ENCODE peak calls at places on chromosomes 1 and 21, in eight cellular contexts. Q is lung; L is suprapubic skin; A is testis; M is SK-N-SH; J is nephron progenitor cell; O is CD4-positive, alpha-beta T cell; B is brain microvascular endothelial cell. W is an unnamed sample.

GRCh38 chr1:43015269-43015668 is 56.6 kb upstream of the SLC2A1 start:
- DNase-seq in Q (no peak), L (no peak), A (no peak), M (no peak), J (no peak), O (no peak), B (no peak), W (no peak)

GRCh38 chr1:77383236-77383635 is 101.4 kb downstream of the AK5 start:
- DNase-seq in Q (no peak), L (no peak), A (no peak), M (no peak), J (no peak), O (no peak), B (no peak), W (no peak)

GRCh38 chr1:21649315-21649714 is 19.8 kb downstream of the RAP1GAP start:
- DNase-seq in Q (no peak), L (no peak), A (no peak), M (no peak), J (no peak), O (no peak), B (no peak), W (no peak)

GRCh38 chr1:237012789-237013383 is 8.6 kb upstream of the MT1HL1 start:
- DNase-seq in Q (peak), L (no peak), A (no peak), M (peak), J (no peak), O (no peak), B (peak), W (peak)

GRCh38 chr1:236495359-236496120 is 28.2 kb upstream of the LGALS8 start:
- DNase-seq in Q (no peak), L (no peak), A (no peak), M (no peak), J (no peak), O (no peak), B (no peak), W (no peak)

GRCh38 chr1:109903371-109903930 is 7.2 kb upstream of the CSF1 start:
- DNase-seq in Q (no peak), L (no peak), A (no peak), M (no peak), J (no peak), O (no peak), B (no peak), W (no peak)

GRCh38 chr1:53678948-53679825 is 59.8 kb downstream of the GLIS1 start:
- DNase-seq in Q (no peak), L (no peak), A (no peak), M (no peak), J (no peak), O (no peak), B (no peak), W (no peak)

GRCh38 chr1:155976062-155976912 is 2.1 kb downstream of the ARHGEF2 start:
- DNase-seq in Q (peak), L (no peak), A (peak), M (peak), J (peak), O (peak), B (peak), W (no peak)

GRCh38 chr1:156122519-156123355 is 8.2 kb downstream of the LMNA start:
- DNase-seq in Q (peak), L (peak), A (peak), M (no peak), J (no peak), O (no peak), B (peak), W (peak)

GRCh38 chr1:60589046-60589748 is 493.2 kb upstream of the NFIA start:
- DNase-seq in Q (no peak), L (no peak), A (no peak), M (no peak), J (no peak), O (no peak), B (peak), W (no peak)

GRCh38 chr1:243254233-243254926 is 701 bp downstream of the CEP170 start:
- DNase-seq in Q (peak), L (peak), A (peak), M (peak), J (peak), O (peak), B (peak), W (no peak)

GRCh38 chr1:58584082-58584895 is 7.2 kb upstream of the TACSTD2 start:
- DNase-seq in Q (peak), L (no peak), A (no peak), M (no peak), J (no peak), O (no peak), B (peak), W (no peak)

GRCh38 chr1:7940745-7941436 is at the start of gene TNFRSF9:
- DNase-seq in Q (peak), L (no peak), A (no peak), M (no peak), J (no peak), O (peak), B (peak), W (no peak)

GRCh38 chr1:8382051-8382505 is 64.2 kb downstream of the SLC45A1 start:
- DNase-seq in Q (no peak), L (no peak), A (no peak), M (no peak), J (peak), O (no peak), B (peak), W (no peak)

GRCh38 chr1:27634982-27635362 is at the start of gene FGR:
- DNase-seq in Q (peak), L (no peak), A (no peak), M (no peak), J (no peak), O (no peak), B (no peak), W (no peak)

GRCh38 chr1:16099412-16099811 is 26.0 kb upstream of the FAM131C start:
- DNase-seq in Q (no peak), L (no peak), A (no peak), M (no peak), J (no peak), O (no peak), B (no peak), W (no peak)

GRCh38 chr1:221869759-221870158 is 127.9 kb upstream of the DUSP10 start:
- DNase-seq in Q (no peak), L (no peak), A (no peak), M (no peak), J (no peak), O (no peak), B (no peak), W (no peak)

GRCh38 chr1:91732291-91732953 is 153.5 kb downstream of the TGFBR3 start:
- DNase-seq in Q (no peak), L (no peak), A (no peak), M (no peak), J (peak), O (no peak), B (peak), W (no peak)

GRCh38 chr1:155966750-155967149 is 11.6 kb downstream of the ARHGEF2 start:
- DNase-seq in Q (no peak), L (no peak), A (no peak), M (peak), J (no peak), O (no peak), B (no peak), W (no peak)

GRCh38 chr1:172398193-172398592 is 22.3 kb upstream of the C1orf105 start:
- DNase-seq in Q (no peak), L (no peak), A (no peak), M (no peak), J (no peak), O (no peak), B (no peak), W (no peak)

GRCh38 chr1:222554177-222554576 is 6.3 kb upstream of the HHIPL2 start:
- DNase-seq in Q (no peak), L (no peak), A (no peak), M (no peak), J (no peak), O (no peak), B (no peak), W (no peak)

GRCh38 chr1:42620307-42620706 is 37.9 kb upstream of the PPIH start:
- DNase-seq in Q (no peak), L (no peak), A (no peak), M (no peak), J (no peak), O (no peak), B (no peak), W (no peak)

GRCh38 chr1:170657275-170657853 is 6.6 kb upstream of the PRRX1 start:
- DNase-seq in Q (no peak), L (no peak), A (no peak), M (no peak), J (no peak), O (no peak), B (no peak), W (no peak)

GRCh38 chr1:23376890-23377811 is 7.5 kb upstream of the ZNF436 start:
- DNase-seq in Q (peak), L (no peak), A (peak), M (no peak), J (no peak), O (no peak), B (peak), W (no peak)

GRCh38 chr21:44425307-44425894 is 29.9 kb upstream of the LRRC3 start:
- DNase-seq in Q (no peak), L (peak), A (no peak), M (no peak), J (no peak), O (peak), B (no peak), W (peak)

GRCh38 chr1:180926164-180926981 is 13.7 kb downstream of the KIAA1614 start:
- DNase-seq in Q (no peak), L (no peak), A (peak), M (peak), J (peak), O (no peak), B (no peak), W (peak)

GRCh38 chr1:116666747-116667576 is 571 bp downstream of the IGSF3 start:
- DNase-seq in Q (no peak), L (no peak), A (no peak), M (peak), J (no peak), O (no peak), B (no peak), W (no peak)

GRCh38 chr1:186440584-186440983 is 20.3 kb downstream of the PDC start:
- DNase-seq in Q (no peak), L (no peak), A (no peak), M (no peak), J (no peak), O (no peak), B (no peak), W (no peak)

GRCh38 chr1:228978486-228979324 is 243.4 kb downstream of the RHOU start:
- DNase-seq in Q (no peak), L (no peak), A (peak), M (peak), J (no peak), O (no peak), B (no peak), W (no peak)

GRCh38 chr1:39711359-39712340 is 20.4 kb upstream of the HPCAL4 start:
- DNase-seq in Q (peak), L (no peak), A (no peak), M (no peak), J (no peak), O (no peak), B (peak), W (peak)

GRCh38 chr1:17199267-17200044 is 5.5 kb upstream of the PADI1 start:
- DNase-seq in Q (no peak), L (peak), A (no peak), M (no peak), J (no peak), O (peak), B (no peak), W (no peak)

GRCh38 chr1:111202707-111203623 is 2.5 kb upstream of the DENND2D start:
- DNase-seq in Q (no peak), L (no peak), A (no peak), M (peak), J (no peak), O (no peak), B (no peak), W (peak)

GRCh38 chr1:209534496-209535250 is 48.8 kb upstream of the CAMK1G start:
- DNase-seq in Q (no peak), L (no peak), A (no peak), M (no peak), J (no peak), O (no peak), B (no peak), W (no peak)

GRCh38 chr1:201365251-201365650 is 12.2 kb downstream of the TNNT2 start:
- DNase-seq in Q (no peak), L (no peak), A (no peak), M (no peak), J (no peak), O (no peak), B (no peak), W (no peak)

GRCh38 chr1:40803902-40804301 is 20.3 kb downstream of the KCNQ4 start:
- DNase-seq in Q (no peak), L (no peak), A (no peak), M (no peak), J (no peak), O (no peak), B (no peak), W (no peak)

GRCh38 chr1:11350265-11350664 is 77.3 kb downstream of the UBIAD1 start:
- DNase-seq in Q (no peak), L (no peak), A (no peak), M (no peak), J (no peak), O (no peak), B (no peak), W (no peak)

GRCh38 chr1:115757286-115757810 is 11.2 kb downstream of the CASQ2 start:
- DNase-seq in Q (no peak), L (no peak), A (no peak), M (no peak), J (no peak), O (no peak), B (no peak), W (no peak)

GRCh38 chr1:10791117-10791951 is 5.1 kb downstream of the CASZ1 start:
- DNase-seq in Q (no peak), L (no peak), A (no peak), M (no peak), J (peak), O (no peak), B (no peak), W (no peak)

GRCh38 chr1:28354121-28354520 is 15.4 kb upstream of the PHACTR4 start:
- DNase-seq in Q (no peak), L (no peak), A (no peak), M (no peak), J (no peak), O (no peak), B (peak), W (no peak)

DNA sequence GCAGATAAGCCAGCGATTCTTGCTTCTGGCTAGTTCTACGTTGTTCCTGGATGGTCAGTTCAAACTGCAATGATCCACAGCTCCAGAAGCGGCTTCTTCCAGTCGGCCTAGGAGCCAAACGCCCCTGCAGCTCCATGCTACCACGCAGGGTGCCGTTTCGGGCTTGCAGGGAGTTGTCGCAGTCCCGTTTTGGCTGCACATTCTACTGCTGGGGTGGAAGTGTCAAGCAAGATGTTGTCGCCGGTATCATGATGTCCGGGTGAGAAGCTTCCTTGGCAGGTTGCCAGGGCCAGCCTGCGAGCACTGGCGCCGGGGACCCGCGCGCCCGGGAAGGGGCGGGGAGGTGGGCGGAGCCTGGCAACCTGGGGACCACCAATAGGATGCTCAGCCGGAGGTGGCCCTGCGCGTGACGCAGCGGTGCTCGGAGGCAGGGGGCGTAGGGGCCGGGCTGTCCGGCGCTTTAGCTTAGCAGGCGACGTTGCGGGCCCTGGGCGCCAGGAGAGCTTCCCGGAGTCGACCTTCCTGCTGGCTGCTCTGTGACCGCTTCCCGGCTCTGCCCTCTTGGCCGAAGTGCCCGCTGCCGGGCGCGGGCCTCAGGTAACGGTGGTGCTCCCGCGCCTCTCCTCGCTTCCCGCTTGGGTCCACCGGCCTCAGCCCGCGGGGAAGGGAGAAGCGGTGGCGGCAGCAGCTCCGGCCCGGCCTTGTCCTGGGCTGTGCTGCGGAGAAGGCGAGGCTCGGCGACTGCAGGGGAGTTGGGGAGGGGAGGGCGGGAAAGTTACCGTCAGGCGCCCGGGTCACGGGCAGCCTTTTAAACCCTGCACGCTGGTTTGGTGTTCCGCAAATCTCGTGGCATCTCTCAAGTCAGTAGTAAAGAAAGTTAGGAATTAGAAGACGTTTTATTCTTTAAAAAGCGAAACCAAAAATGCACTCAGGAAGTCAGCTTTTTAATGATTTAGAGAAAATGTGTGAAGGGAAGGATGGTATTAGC is at the start of gene SOAT1:
- DNase-seq in Q (peak), L (peak), A (peak), M (peak), J (peak), O (peak), B (peak), W (peak)
- TF ChIP-seq CTCF in Q (no peak), L (no peak), A (peak), M (peak), J (peak), O (no peak), B (peak), W (no peak)

GRCh38 chr21:18499761-18500376 is 96.3 kb upstream of the TMPRSS15 start:
- DNase-seq in Q (no peak), L (no peak), A (peak), M (peak), J (peak), O (no peak), B (peak), W (no peak)
- TF ChIP-seq CTCF in Q (peak), L (no peak), A (peak), M (peak), J (peak), O (peak), B (peak), W (peak)

DNA sequence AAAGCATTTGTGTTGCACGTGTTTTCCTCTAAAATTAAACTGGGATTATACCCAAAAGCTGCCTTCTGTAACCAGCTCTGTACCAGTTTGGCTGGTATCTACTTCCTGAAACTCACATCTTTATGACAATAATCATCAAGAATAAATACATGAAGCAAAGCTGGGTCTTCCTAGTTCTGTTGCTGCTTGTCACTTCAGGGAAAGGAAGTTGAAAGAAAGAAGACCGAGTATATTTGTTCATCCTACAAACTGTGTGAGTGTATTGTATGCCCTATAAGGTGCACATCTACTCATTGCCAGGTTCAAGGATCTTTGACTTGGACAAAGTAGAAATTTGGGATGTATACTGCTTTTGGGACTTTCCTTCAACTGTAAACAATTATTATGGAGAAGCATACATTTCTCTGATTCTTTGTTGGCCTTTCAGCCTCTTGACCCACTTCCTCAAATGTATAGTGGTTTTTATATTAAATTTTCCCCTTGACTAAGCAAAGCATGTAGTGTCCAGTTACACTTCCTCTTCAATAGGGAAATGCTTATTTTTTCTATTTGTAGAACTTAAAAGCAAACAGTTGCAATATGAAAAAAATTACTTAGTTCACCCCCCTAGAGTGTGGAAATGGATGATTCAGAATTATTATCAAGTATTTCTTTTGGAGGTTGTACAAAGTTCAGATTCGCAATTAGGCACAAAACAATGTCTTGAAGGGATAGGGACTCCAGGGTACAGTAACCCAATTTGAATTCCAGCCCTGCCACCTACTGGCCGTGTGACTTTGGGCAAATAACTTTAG is 28.9 kb upstream of the IFNGR2 start:
- DNase-seq in Q (peak), L (peak), A (peak), M (peak), J (peak), O (peak), B (peak), W (no peak)
- TF ChIP-seq CTCF in Q (peak), L (no peak), A (peak), M (peak), J (peak), O (peak), B (peak), W (peak)

DNA sequence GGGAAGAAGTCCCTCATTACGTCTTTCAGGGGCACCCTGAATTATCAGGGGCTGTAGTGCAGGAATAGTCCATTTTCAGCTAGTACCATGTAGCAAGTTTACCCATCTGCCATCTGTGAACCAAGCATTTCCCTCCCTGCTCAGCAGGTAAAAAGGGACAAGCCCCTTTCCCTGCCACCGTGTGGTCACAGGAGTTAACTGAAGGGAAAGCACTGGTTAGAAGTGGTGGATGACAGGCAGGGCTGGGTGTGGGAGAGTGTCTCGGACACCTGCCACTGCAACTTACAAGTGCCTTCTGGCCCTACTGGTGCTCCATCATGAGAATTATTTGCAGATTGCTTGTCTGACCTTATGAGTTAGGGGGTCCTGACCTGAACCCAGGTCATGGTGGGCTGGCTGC is 32.0 kb upstream of the IGSF5 start:
- DNase-seq in Q (no peak), L (no peak), A (no peak), M (no peak), J (no peak), O (no peak), B (no peak), W (no peak)
- TF ChIP-seq CTCF in Q (no peak), L (no peak), A (no peak), M (no peak), J (peak), O (no peak), B (no peak), W (no peak)

DNA sequence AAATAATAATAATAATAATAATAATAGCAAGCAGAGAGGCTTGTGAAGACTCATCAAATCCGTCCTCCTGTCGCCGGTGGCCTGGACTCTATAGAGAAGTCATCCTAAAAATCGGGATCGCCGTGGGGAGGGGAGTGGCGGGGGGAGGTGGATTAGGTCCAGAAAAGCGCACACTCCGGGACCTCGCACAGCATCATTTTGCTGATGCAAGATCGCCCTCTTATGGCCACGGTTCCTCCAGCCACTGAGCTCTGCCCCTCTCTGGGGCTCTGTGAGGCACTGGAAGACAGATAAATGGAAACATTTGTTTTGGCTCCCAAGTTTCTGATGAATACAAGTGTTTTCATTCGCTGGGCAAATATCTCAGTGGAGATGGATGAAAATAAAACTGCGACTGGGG is 612.0 kb downstream of the MATN1 start:
- DNase-seq in Q (no peak), L (no peak), A (peak), M (peak), J (peak), O (no peak), B (peak), W (no peak)
- TF ChIP-seq CTCF in Q (peak), L (no peak), A (peak), M (peak), J (peak), O (no peak), B (peak), W (peak)